ENCODE peak calls at places on chromosome 14, in nine cellular contexts. M is AG09309, R is AML-193, D is left ventricle myocardium inferior, U is activated gamma-delta T cell treated with Interleukin-2 at 50 U/mL for 16 hours, W is mesendoderm, Q is DMS153, G is GM10248, I is PC-3. V is an unnamed sample.
A peak's percentile ranks its signal among the peaks of the same experiment; 100 is the strongest.

GRCh38 chr14:99185436-99186068 is 86.4 kb downstream of the BCL11B start:
- DNase-seq in M (no peak), R (no peak), D (no peak), U (no peak), W (no peak), Q (no peak), G (no peak), I (no peak), V (no peak)

GRCh38 chr14:69059658-69060648 is 80.9 kb upstream of the ACTN1 start:
- DNase-seq in M (peak; percentile 93), R (no peak), D (no peak), U (no peak), W (peak; percentile 56), Q (no peak), G (no peak), I (peak; percentile 73), V (no peak)

GRCh38 chr14:65074449-65075155 is 27.7 kb downstream of the MAX start:
- DNase-seq in M (no peak), R (peak; percentile 8), D (no peak), U (no peak), W (no peak), Q (no peak), G (no peak), I (no peak), V (no peak)

GRCh38 chr14:64942531-64943111 is at the start of gene GPX2:
- DNase-seq in M (no peak), R (no peak), D (no peak), U (no peak), W (peak; percentile 69), Q (peak; percentile 98), G (no peak), I (peak; percentile 39), V (no peak)

GRCh38 chr14:60323199-60323891 is 74.3 kb downstream of the PPM1A start:
- DNase-seq in M (no peak), R (no peak), D (no peak), U (no peak), W (no peak), Q (no peak), G (no peak), I (peak; percentile 49), V (no peak)

GRCh38 chr14:75944607-75945241 is 37.1 kb downstream of the TGFB3 start:
- DNase-seq in M (no peak), R (no peak), D (no peak), U (no peak), W (no peak), Q (no peak), G (no peak), I (no peak), V (no peak)

GRCh38 chr14:28603606-28604005 is 163.0 kb upstream of the FOXG1 start:
- DNase-seq in M (no peak), R (no peak), D (no peak), U (no peak), W (no peak), Q (no peak), G (no peak), I (peak; percentile 48), V (no peak)

GRCh38 chr14:20657216-20658211 is 16.0 kb upstream of the OR6S1 start:
- DNase-seq in M (no peak), R (no peak), D (no peak), U (peak; percentile 9), W (peak; percentile 98), Q (no peak), G (no peak), I (peak; percentile 60), V (peak; percentile 40)

GRCh38 chr14:61444215-61444768 is 122.9 kb downstream of the PRKCH start:
- DNase-seq in M (no peak), R (peak; percentile 61), D (no peak), U (peak; percentile 61), W (no peak), Q (no peak), G (peak; percentile 64), I (no peak), V (peak; percentile 87)

V was measured in activated CD4-positive, alpha-beta memory T cell treated with anti-CD3 and anti-CD28 coated beads, Interleukin-2, amount 10 ng/mL, durations not matched to agents 7 days and 5 days.